ENCODE peak calls at places on chromosomes 1 and 21, in six cellular contexts. F, G, J, V, W and O are unnamed samples.

GRCh38 chr1:22120469-22120790 is 22.5 kb downstream of the WNT4 start:
- DNase-seq in F (no peak), G (no peak), J (no peak), V (no peak), W (no peak), O (no peak)

GRCh38 chr21:45451771-45452182 is 46.8 kb downstream of the COL18A1 start:
- DNase-seq in F (no peak), G (no peak), J (no peak), V (no peak), W (no peak), O (no peak)

GRCh38 chr1:199490804-199491527 is 536.5 kb upstream of the NR5A2 start:
- DNase-seq in F (no peak), G (no peak), J (no peak), V (no peak), W (no peak), O (no peak)

GRCh38 chr1:13700521-13701273 is 709 bp downstream of the PRDM2 start:
- DNase-seq in F (no peak), G (no peak), J (peak), V (peak), W (no peak), O (peak)

GRCh38 chr21:38838598-38839369 is 33.1 kb downstream of the ETS2 start:
- DNase-seq in F (no peak), G (no peak), J (no peak), V (no peak), W (no peak), O (no peak)

GRCh38 chr1:9289724-9290493 is 2.8 kb upstream of the SPSB1 start:
- DNase-seq in F (no peak), G (no peak), J (no peak), V (peak), W (no peak), O (peak)

GRCh38 chr21:42112857-42113256 is 41.7 kb downstream of the UMODL1 start:
- DNase-seq in F (peak), G (peak), J (no peak), V (no peak), W (no peak), O (no peak)

GRCh38 chr1:20932437-20932977 is 145.4 kb upstream of the HP1BP3 start:
- DNase-seq in F (no peak), G (no peak), J (no peak), V (no peak), W (no peak), O (no peak)

GRCh38 chr1:203519053-203519770 is 25.3 kb downstream of the OPTC start:
- DNase-seq in F (no peak), G (no peak), J (no peak), V (no peak), W (no peak), O (no peak)

GRCh38 chr1:109886827-109887226 is 23.8 kb upstream of the CSF1 start:
- DNase-seq in F (no peak), G (no peak), J (no peak), V (no peak), W (no peak), O (no peak)

GRCh38 chr21:46212721-46213484 is 15.7 kb downstream of the LSS start:
- DNase-seq in F (no peak), G (no peak), J (no peak), V (no peak), W (no peak), O (no peak)

GRCh38 chr1:101284021-101284420 is 47.2 kb downstream of the S1PR1 start:
- DNase-seq in F (no peak), G (no peak), J (no peak), V (no peak), W (no peak), O (no peak)

GRCh38 chr1:8194481-8195227 is 123.3 kb upstream of the SLC45A1 start:
- DNase-seq in F (no peak), G (no peak), J (no peak), V (no peak), W (no peak), O (no peak)

GRCh38 chr1:230064283-230064682 is 2.8 kb upstream of the GALNT2 start:
- DNase-seq in F (no peak), G (no peak), J (no peak), V (no peak), W (no peak), O (no peak)

GRCh38 chr21:22062472-22063139 is 1064.4 kb downstream of the NCAM2 start:
- DNase-seq in F (no peak), G (no peak), J (no peak), V (no peak), W (no peak), O (no peak)